ENCODE peak calls at places on chromosomes 12 and 14, in six cellular contexts. Q is Kasumi-1, F is amygdala, U is HTR-8/SVneo, J is posterior cingulate gyrus, M is NCI-H1417 treated with DMSO at 0.1 percent for 48 hours. C is an unnamed sample.

GRCh38 chr12:69897744-69898143 is 72.7 kb downstream of the MYRFL start:
- DNase-seq in Q (no peak), F (peak; percentile 33), U (no peak), J (peak; percentile 17), M (no peak), C (peak; percentile 44)

GRCh38 chr12:57766464-57767311 is at the start of gene CYP27B1:
- DNase-seq in Q (peak; percentile 28), F (no peak), U (peak; percentile 66), J (no peak), M (no peak), C (no peak)

GRCh38 chr12:115710104-115710564 is 567.4 kb downstream of the MED13L start:
- DNase-seq in Q (no peak), F (no peak), U (no peak), J (no peak), M (no peak), C (no peak)

GRCh38 chr12:58804749-58805148 is 115.6 kb downstream of the LRIG3 start:
- DNase-seq in Q (peak; percentile 20), F (no peak), U (no peak), J (no peak), M (no peak), C (no peak)

GRCh38 chr14:60175255-60175902 is 10.2 kb upstream of the DHRS7 start:
- DNase-seq in Q (no peak), F (no peak), U (peak; percentile 50), J (no peak), M (no peak), C (no peak)

GRCh38 chr12:95804296-95804695 is 13.7 kb upstream of the NTN4 start:
- DNase-seq in Q (no peak), F (no peak), U (no peak), J (no peak), M (no peak), C (no peak)

GRCh38 chr12:51524386-51524901 is 66.6 kb upstream of the SCN8A start:
- DNase-seq in Q (no peak), F (no peak), U (no peak), J (no peak), M (no peak), C (no peak)

GRCh38 chr12:45278447-45278846 is 62.6 kb downstream of the ANO6 start:
- DNase-seq in Q (no peak), F (no peak), U (no peak), J (no peak), M (no peak), C (no peak)

GRCh38 chr12:6934110-6934509 is 6.4 kb downstream of the ATN1 start:
- DNase-seq in Q (no peak), F (no peak), U (no peak), J (no peak), M (no peak), C (no peak)

GRCh38 chr12:33205986-33206385 is 233.6 kb downstream of the SYT10 start:
- DNase-seq in Q (no peak), F (no peak), U (no peak), J (no peak), M (no peak), C (no peak)